ENCODE peak calls at places on chromosome 14, in seven cellular contexts. I is breast epithelium; H is stimulated activated naive B cell treated with anti-CD40 and anti-IgM and Interleukin-4, amounts not matched to agents 10 μg/mL and 1 μg/mL and 100 μg/mL, for 72 hours; E is AML-193; P is EL; W is LoVo; G is activated CD4-positive, alpha-beta T cell treated with anti-CD3 and anti-CD28 coated beads for 24 hours. X is an unnamed sample.

GRCh38 chr14:69901113-69901951 is 22.1 kb downstream of the SMOC1 start:
- DNase-seq in W (no peak), E (no peak), P (no peak), G (no peak), H (no peak), I (peak), X (no peak)

GRCh38 chr14:90924618-90925345 is 108.6 kb upstream of the TTC7B start:
- DNase-seq in I (no peak), H (no peak), G (no peak), E (no peak), P (no peak), W (no peak), X (peak)

GRCh38 chr14:77040995-77041744 is 12.7 kb upstream of the IRF2BPL start:
- DNase-seq in H (no peak), P (no peak), W (no peak), I (no peak), E (no peak), G (no peak), X (peak)

GRCh38 chr14:91317381-91318313 is 73.1 kb upstream of the GPR68 start:
- DNase-seq in H (peak), G (peak), E (no peak), P (no peak), W (peak), I (no peak), X (peak)

GRCh38 chr14:51095854-51096823 is 1.2 kb upstream of the TRIM9 start:
- DNase-seq in E (no peak), G (no peak), W (no peak), P (peak), I (no peak), H (no peak), X (peak)

GRCh38 chr14:43651185-43651787 is 855.8 kb downstream of the FSCB start:
- DNase-seq in W (no peak), P (no peak), E (no peak), G (no peak), H (no peak), I (no peak), X (no peak)

GRCh38 chr14:56816575-56817391 is 6.5 kb upstream of the OTX2 start:
- DNase-seq in H (no peak), P (no peak), W (no peak), G (no peak), E (no peak), I (no peak), X (no peak)

GRCh38 chr14:98906123-98906995 is 365.6 kb downstream of the BCL11B start:
- DNase-seq in I (peak), W (peak), H (no peak), E (no peak), G (no peak), P (no peak), X (no peak)

GRCh38 chr14:71487941-71488340 is 444.3 kb upstream of the RGS6 start:
- DNase-seq in W (no peak), E (no peak), I (no peak), P (peak), G (no peak), H (no peak), X (no peak)

GRCh38 chr14:93893550-93894329 is 33.4 kb upstream of the FAM181A start:
- DNase-seq in I (no peak), H (no peak), G (no peak), W (no peak), P (no peak), E (no peak), X (no peak)

GRCh38 chr14:94341654-94342333 is 18.7 kb upstream of the SERPINA6 start:
- DNase-seq in W (no peak), H (no peak), P (no peak), E (peak), G (no peak), I (no peak), X (no peak)

GRCh38 chr14:28161040-28161439 is 605.5 kb upstream of the FOXG1 start:
- DNase-seq in P (no peak), G (no peak), E (no peak), H (no peak), W (no peak), I (no peak), X (no peak)

GRCh38 chr14:78746086-78746595 is 576.0 kb downstream of the NRXN3 start:
- DNase-seq in I (no peak), P (no peak), W (no peak), E (no peak), G (no peak), H (no peak), X (no peak)

GRCh38 chr14:61051046-61051445 is 70.0 kb downstream of the SLC38A6 start:
- DNase-seq in H (no peak), E (no peak), I (no peak), G (no peak), P (no peak), W (no peak), X (peak)

GRCh38 chr14:53389207-53389606 is 236.1 kb upstream of the DDHD1 start:
- DNase-seq in I (no peak), H (no peak), E (no peak), W (no peak), P (peak), G (no peak), X (no peak)

GRCh38 chr14:104512771-104513640 is 66.6 kb upstream of the C14orf180 start:
- DNase-seq in G (no peak), H (no peak), P (no peak), I (no peak), E (no peak), W (no peak), X (peak)

GRCh38 chr14:81315344-81315743 is 84.8 kb downstream of the STON2 start:
- DNase-seq in W (no peak), E (no peak), I (no peak), P (no peak), G (no peak), H (no peak), X (no peak)

GRCh38 chr14:92352158-92352985 is 29.4 kb downstream of the SLC24A4 start:
- DNase-seq in H (no peak), I (no peak), E (peak), P (peak), G (peak), W (peak), X (peak)

GRCh38 chr14:88269816-88270416 is 53.2 kb downstream of the KCNK10 start:
- DNase-seq in E (no peak), I (no peak), W (no peak), P (no peak), G (no peak), H (no peak), X (no peak)

GRCh38 chr14:53929871-53930685 is 26.5 kb downstream of the BMP4 start:
- DNase-seq in P (peak), E (no peak), G (no peak), W (peak), H (no peak), I (no peak), X (peak)

GRCh38 chr14:53035336-53035735 is 84.5 kb upstream of the FERMT2 start:
- DNase-seq in W (no peak), E (no peak), H (no peak), G (no peak), P (no peak), I (no peak), X (no peak)

GRCh38 chr14:57057803-57058202 is 210.9 kb downstream of the EXOC5 start:
- DNase-seq in E (no peak), H (no peak), W (no peak), I (no peak), P (no peak), G (no peak), X (peak)

GRCh38 chr14:98932436-98933325 is 339.3 kb downstream of the BCL11B start:
- DNase-seq in E (no peak), P (no peak), G (no peak), H (no peak), I (no peak), W (no peak), X (no peak)

X was measured in cerebellar cortex.